ENCODE peak calls at places on chromosomes 16 and 17, in six cellular contexts. X is right cardiac atrium; E is lower lobe of right lung; V is stimulated activated CD8-positive, alpha-beta memory T cell treated with anti-CD3 and anti-CD28 coated beads, Interleukin-2, amount 100 ng/mL, for 1 hour; N is BE2C; H is breast epithelium. A is an unnamed sample.

GRCh38 chr16:1309888-1310831 is 724 bp downstream of the UBE2I start:
- DNase-seq in X (peak), E (peak), V (peak), N (no peak), H (no peak), A (peak)

GRCh38 chr17:39666601-39667261 is 1.5 kb upstream of the PNMT start:
- DNase-seq in X (peak), E (no peak), V (no peak), N (no peak), H (no peak), A (no peak)

GRCh38 chr16:1591306-1591705 is 20.6 kb downstream of the IFT140 start:
- DNase-seq in X (no peak), E (no peak), V (no peak), N (no peak), H (no peak), A (no peak)

GRCh38 chr17:80892900-80893603 is 98.6 kb upstream of the CHMP6 start:
- DNase-seq in X (no peak), E (no peak), V (no peak), N (peak), H (no peak), A (no peak)

GRCh38 chr17:74743755-74744154 is 4.7 kb upstream of the NHERF1 start:
- DNase-seq in X (no peak), E (no peak), V (no peak), N (no peak), H (no peak), A (no peak)

GRCh38 chr16:88510091-88510719 is 57.1 kb downstream of the ZFPM1 start:
- DNase-seq in X (no peak), E (no peak), V (no peak), N (no peak), H (peak), A (no peak)

GRCh38 chr17:65530985-65531507 is 30.4 kb downstream of the AXIN2 start:
- DNase-seq in X (no peak), E (no peak), V (no peak), N (no peak), H (no peak), A (no peak)

GRCh38 chr17:73156887-73157870 is 7.6 kb upstream of the SSTR2 start:
- DNase-seq in X (no peak), E (no peak), V (no peak), N (peak), H (no peak), A (no peak)

GRCh38 chr16:29849505-29849904 is 13.5 kb downstream of the CDIPT start:
- DNase-seq in X (no peak), E (no peak), V (no peak), N (no peak), H (no peak), A (peak)

A was measured in thyroid gland.